ENCODE peak calls at places on chromosome 1, in eight cellular contexts. One of them, this sample, is unnamed.

GRCh38 chr1:165911609-165912281 is 84.3 kb downstream of the UCK2 start:
- DNase-seq in H1: no peak
- DNase-seq in heart left ventricle: no peak
- DNase-seq in body of pancreas: no peak
- DNase-seq in vagina: no peak
- DNase-seq in stomach: no peak
- DNase-seq in A549: no peak
- DNase-seq in ovary: no peak
- DNase-seq in this sample: peak; percentile 45

GRCh38 chr1:53025034-53025777 is 36.8 kb upstream of the PODN start:
- DNase-seq in H1: no peak
- DNase-seq in heart left ventricle: peak; percentile 20
- DNase-seq in body of pancreas: peak; percentile 31
- DNase-seq in vagina: no peak
- DNase-seq in stomach: no peak
- DNase-seq in A549: no peak
- DNase-seq in ovary: peak; percentile 78
- DNase-seq in this sample: no peak

GRCh38 chr1:241444836-241445235 is 74.7 kb downstream of the FH start:
- DNase-seq in H1: no peak
- DNase-seq in heart left ventricle: no peak
- DNase-seq in body of pancreas: no peak
- DNase-seq in vagina: no peak
- DNase-seq in stomach: no peak
- DNase-seq in A549: no peak
- DNase-seq in ovary: no peak
- DNase-seq in this sample: no peak

GRCh38 chr1:215473943-215474342 is 93.2 kb upstream of the KCTD3 start:
- DNase-seq in H1: no peak
- DNase-seq in heart left ventricle: no peak
- DNase-seq in body of pancreas: no peak
- DNase-seq in vagina: no peak
- DNase-seq in stomach: no peak
- DNase-seq in A549: no peak
- DNase-seq in ovary: no peak
- DNase-seq in this sample: no peak

GRCh38 chr1:54581621-54582035 is 33.6 kb downstream of the ACOT11 start:
- DNase-seq in H1: no peak
- DNase-seq in heart left ventricle: peak; percentile 90
- DNase-seq in body of pancreas: peak; percentile 100
- DNase-seq in vagina: no peak
- DNase-seq in stomach: peak; percentile 97
- DNase-seq in A549: peak; percentile 11
- DNase-seq in ovary: peak; percentile 95
- DNase-seq in this sample: peak; percentile 96

GRCh38 chr1:8334106-8334851 is 16.4 kb downstream of the SLC45A1 start:
- DNase-seq in H1: no peak
- DNase-seq in heart left ventricle: no peak
- DNase-seq in body of pancreas: no peak
- DNase-seq in vagina: no peak
- DNase-seq in stomach: no peak
- DNase-seq in A549: no peak
- DNase-seq in ovary: no peak
- DNase-seq in this sample: no peak

GRCh38 chr1:39933956-39934941 is 20.7 kb upstream of the MFSD2A start:
- DNase-seq in H1: no peak
- DNase-seq in heart left ventricle: peak; percentile 43
- DNase-seq in body of pancreas: peak; percentile 84
- DNase-seq in vagina: no peak
- DNase-seq in stomach: peak; percentile 73
- DNase-seq in A549: peak; percentile 48
- DNase-seq in ovary: peak; percentile 64
- DNase-seq in this sample: peak; percentile 95

GRCh38 chr1:54854376-54855020 is 32.5 kb downstream of the DHCR24 start:
- DNase-seq in H1: no peak
- DNase-seq in heart left ventricle: no peak
- DNase-seq in body of pancreas: no peak
- DNase-seq in vagina: no peak
- DNase-seq in stomach: no peak
- DNase-seq in A549: no peak
- DNase-seq in ovary: no peak
- DNase-seq in this sample: no peak

GRCh38 chr1:247089616-247090375 is 11.2 kb upstream of the ZNF670 start:
- DNase-seq in H1: no peak
- DNase-seq in heart left ventricle: no peak
- DNase-seq in body of pancreas: no peak
- DNase-seq in vagina: no peak
- DNase-seq in stomach: no peak
- DNase-seq in A549: no peak
- DNase-seq in ovary: no peak
- DNase-seq in this sample: no peak

GRCh38 chr1:143667730-143668129 is 304.1 kb downstream of the FAM72C start:
- DNase-seq in H1: no peak
- DNase-seq in heart left ventricle: no peak
- DNase-seq in body of pancreas: no peak
- DNase-seq in vagina: no peak
- DNase-seq in stomach: no peak
- DNase-seq in A549: no peak
- DNase-seq in ovary: no peak
- DNase-seq in this sample: no peak

GRCh38 chr1:202624088-202624780 is 86.0 kb downstream of the SYT2 start:
- DNase-seq in H1: no peak
- DNase-seq in heart left ventricle: no peak
- DNase-seq in body of pancreas: no peak
- DNase-seq in vagina: no peak
- DNase-seq in stomach: no peak
- DNase-seq in A549: no peak
- DNase-seq in ovary: no peak
- DNase-seq in this sample: no peak

DNA sequence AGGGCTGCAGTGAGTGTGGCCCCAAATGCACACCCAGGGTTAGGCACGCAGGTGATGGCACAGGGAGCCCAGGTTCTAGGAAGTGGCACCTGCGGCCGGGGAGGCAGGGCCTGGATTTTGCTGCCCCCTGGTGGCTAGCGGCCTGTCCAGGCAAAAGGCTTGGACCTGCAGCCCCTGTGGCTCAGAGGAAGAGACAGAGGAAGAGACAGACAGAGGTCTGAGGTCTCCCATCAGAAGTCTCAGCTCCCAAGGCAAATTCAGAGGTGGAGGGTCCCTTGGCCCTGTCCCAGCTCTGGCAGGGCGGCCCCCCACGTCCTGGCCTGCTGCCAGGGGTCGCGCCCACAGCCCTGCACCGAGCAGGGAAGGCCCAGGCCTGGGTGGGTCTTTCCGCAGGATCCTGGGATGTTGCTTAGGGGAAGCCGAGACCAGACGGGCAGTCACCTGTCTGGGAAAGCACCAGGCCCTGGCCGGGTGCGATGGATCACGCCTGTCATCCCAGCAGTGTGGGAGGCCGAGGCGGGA is 8.0 kb upstream of the TNFRSF14 start:
- DNase-seq in H1: no peak
- DNase-seq in heart left ventricle: peak; percentile 85
- DNase-seq in body of pancreas: peak; percentile 87
- DNase-seq in vagina: no peak
- DNase-seq in stomach: peak; percentile 90
- DNase-seq in A549: peak; percentile 78
- DNase-seq in ovary: peak; percentile 83
- DNase-seq in this sample: peak; percentile 90
- TF ChIP-seq POLR2A in H1: no peak
- TF ChIP-seq POLR2A in heart left ventricle: no peak
- TF ChIP-seq POLR2A in body of pancreas: no peak
- TF ChIP-seq POLR2A in vagina: no peak
- TF ChIP-seq POLR2A in stomach: no peak
- TF ChIP-seq POLR2A in A549: no peak
- TF ChIP-seq POLR2A in ovary: peak; percentile 14
- TF ChIP-seq POLR2A in this sample: no peak

GRCh38 chr1:19333587-19334354 is 21.6 kb downstream of the SLC66A1 start:
- DNase-seq in H1: no peak
- DNase-seq in heart left ventricle: no peak
- DNase-seq in body of pancreas: no peak
- DNase-seq in vagina: no peak
- DNase-seq in stomach: no peak
- DNase-seq in A549: no peak
- DNase-seq in ovary: no peak
- DNase-seq in this sample: no peak

GRCh38 chr1:19329611-19330010 is 17.5 kb downstream of the SLC66A1 start:
- DNase-seq in H1: no peak
- DNase-seq in heart left ventricle: no peak
- DNase-seq in body of pancreas: no peak
- DNase-seq in vagina: no peak
- DNase-seq in stomach: no peak
- DNase-seq in A549: no peak
- DNase-seq in ovary: no peak
- DNase-seq in this sample: no peak

GRCh38 chr1:19330449-19331135 is 18.5 kb downstream of the SLC66A1 start:
- DNase-seq in H1: no peak
- DNase-seq in heart left ventricle: no peak
- DNase-seq in body of pancreas: no peak
- DNase-seq in vagina: no peak
- DNase-seq in stomach: no peak
- DNase-seq in A549: no peak
- DNase-seq in ovary: no peak
- DNase-seq in this sample: no peak

GRCh38 chr1:19331262-19331878 is 19.2 kb downstream of the SLC66A1 start:
- DNase-seq in H1: no peak
- DNase-seq in heart left ventricle: no peak
- DNase-seq in body of pancreas: no peak
- DNase-seq in vagina: no peak
- DNase-seq in stomach: no peak
- DNase-seq in A549: no peak
- DNase-seq in ovary: no peak
- DNase-seq in this sample: no peak

GRCh38 chr1:19332832-19333231 is 20.7 kb downstream of the SLC66A1 start:
- DNase-seq in H1: no peak
- DNase-seq in heart left ventricle: no peak
- DNase-seq in body of pancreas: no peak
- DNase-seq in vagina: no peak
- DNase-seq in stomach: no peak
- DNase-seq in A549: no peak
- DNase-seq in ovary: no peak
- DNase-seq in this sample: no peak
- H3K4me1 ChIP-seq in H1: peaks cover 2% of the 10 kb centered on the region
- H3K4me1 ChIP-seq in heart left ventricle: no peaks in the 10 kb centered on the region
- H3K4me1 ChIP-seq in body of pancreas: no peaks in the 10 kb centered on the region
- H3K4me1 ChIP-seq in vagina: no peaks in the 10 kb centered on the region
- H3K4me1 ChIP-seq in stomach: no peaks in the 10 kb centered on the region
- H3K4me1 ChIP-seq in A549: no peaks in the 10 kb centered on the region
- H3K4me1 ChIP-seq in ovary: no peaks in the 10 kb centered on the region
- H3K4me1 ChIP-seq in this sample: no peaks in the 10 kb centered on the region

GRCh38 chr1:222798111-222798510 is 16.7 kb upstream of the DISP1 start:
- DNase-seq in H1: no peak
- DNase-seq in heart left ventricle: no peak
- DNase-seq in body of pancreas: peak; percentile 43
- DNase-seq in vagina: no peak
- DNase-seq in stomach: no peak
- DNase-seq in A549: no peak
- DNase-seq in ovary: no peak
- DNase-seq in this sample: no peak
- TF ChIP-seq POLR2A in H1: no peak
- TF ChIP-seq POLR2A in heart left ventricle: no peak
- TF ChIP-seq POLR2A in body of pancreas: no peak
- TF ChIP-seq POLR2A in vagina: no peak
- TF ChIP-seq POLR2A in stomach: no peak
- TF ChIP-seq POLR2A in A549: no peak
- TF ChIP-seq POLR2A in ovary: no peak
- TF ChIP-seq POLR2A in this sample: no peak

GRCh38 chr1:156502396-156502748 is 1.8 kb upstream of the MEF2D start:
- DNase-seq in H1: no peak
- DNase-seq in heart left ventricle: no peak
- DNase-seq in body of pancreas: no peak
- DNase-seq in vagina: no peak
- DNase-seq in stomach: no peak
- DNase-seq in A549: no peak
- DNase-seq in ovary: no peak
- DNase-seq in this sample: no peak

GRCh38 chr1:156499194-156499702 is 1.3 kb downstream of the MEF2D start:
- DNase-seq in H1: no peak
- DNase-seq in heart left ventricle: no peak
- DNase-seq in body of pancreas: no peak
- DNase-seq in vagina: no peak
- DNase-seq in stomach: peak; percentile 25
- DNase-seq in A549: no peak
- DNase-seq in ovary: no peak
- DNase-seq in this sample: no peak

GRCh38 chr1:156499703-156500577 is 635 bp downstream of the MEF2D start:
- DNase-seq in H1: no peak
- DNase-seq in heart left ventricle: peak; percentile 88
- DNase-seq in body of pancreas: peak; percentile 57
- DNase-seq in vagina: no peak
- DNase-seq in stomach: no peak
- DNase-seq in A549: no peak
- DNase-seq in ovary: peak; percentile 85
- DNase-seq in this sample: no peak

GRCh38 chr1:156500847-156501686 is 492 bp upstream of the MEF2D start:
- DNase-seq in H1: peak; percentile 75
- DNase-seq in heart left ventricle: peak; percentile 96
- DNase-seq in body of pancreas: peak; percentile 95
- DNase-seq in vagina: no peak
- DNase-seq in stomach: peak; percentile 95
- DNase-seq in A549: peak; percentile 91
- DNase-seq in ovary: peak; percentile 97
- DNase-seq in this sample: peak; percentile 93

DNA sequence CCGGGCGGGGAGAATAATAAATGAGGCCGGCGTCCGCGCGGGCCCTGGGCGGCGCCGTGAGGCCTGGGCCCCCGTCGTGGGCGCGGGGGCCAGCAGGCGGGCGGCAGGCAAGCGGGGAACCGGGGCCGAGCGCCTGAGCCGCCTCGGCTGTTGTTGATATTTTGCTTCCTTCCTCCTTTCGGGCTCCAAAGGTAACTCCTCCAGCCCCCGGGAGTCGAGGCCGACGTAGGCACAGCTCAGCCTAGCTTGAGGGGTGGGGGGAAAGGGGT is at the start of gene MEF2D:
- DNase-seq in H1: no peak
- DNase-seq in heart left ventricle: no peak
- DNase-seq in body of pancreas: no peak
- DNase-seq in vagina: no peak
- DNase-seq in stomach: no peak
- DNase-seq in A549: no peak
- DNase-seq in ovary: no peak
- DNase-seq in this sample: no peak
- H3K4me1 ChIP-seq in H1: peaks cover 46% of the 10 kb centered on the region
- H3K4me1 ChIP-seq in heart left ventricle: peaks cover 66% of the 10 kb centered on the region
- H3K4me1 ChIP-seq in body of pancreas: peaks cover 76% of the 10 kb centered on the region
- H3K4me1 ChIP-seq in vagina: peaks cover 74% of the 10 kb centered on the region
- H3K4me1 ChIP-seq in stomach: peaks cover 67% of the 10 kb centered on the region
- H3K4me1 ChIP-seq in A549: peaks cover 70% of the 10 kb centered on the region
- H3K4me1 ChIP-seq in ovary: peaks cover 45% of the 10 kb centered on the region
- H3K4me1 ChIP-seq in this sample: peaks cover 49% of the 10 kb centered on the region

DNA sequence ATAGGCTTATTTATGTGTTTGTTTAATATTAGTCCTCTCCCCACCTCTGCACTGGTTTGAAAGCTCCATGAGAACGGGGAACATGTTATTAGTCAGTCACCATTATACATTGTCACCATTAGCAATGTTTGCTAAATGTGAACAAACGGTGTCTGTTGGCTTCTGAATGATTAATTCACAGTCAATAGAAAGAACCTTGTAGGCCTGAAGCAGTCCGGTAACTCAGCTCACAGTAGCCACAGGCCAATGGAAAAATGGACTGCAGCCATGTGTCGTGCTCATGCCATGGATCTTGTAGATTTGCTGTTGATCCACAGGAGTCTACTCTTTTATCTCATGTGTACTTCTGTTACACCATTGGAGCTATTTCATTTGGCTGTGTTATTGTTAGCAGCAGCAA is 49.7 kb upstream of the NHLH2 start:
- DNase-seq in H1: no peak
- DNase-seq in heart left ventricle: no peak
- DNase-seq in body of pancreas: peak; percentile 15
- DNase-seq in vagina: no peak
- DNase-seq in stomach: no peak
- DNase-seq in A549: no peak
- DNase-seq in ovary: no peak
- DNase-seq in this sample: no peak
- TF ChIP-seq POLR2A in H1: no peak
- TF ChIP-seq POLR2A in heart left ventricle: no peak
- TF ChIP-seq POLR2A in body of pancreas: no peak
- TF ChIP-seq POLR2A in vagina: no peak
- TF ChIP-seq POLR2A in stomach: no peak
- TF ChIP-seq POLR2A in A549: no peak
- TF ChIP-seq POLR2A in ovary: no peak
- TF ChIP-seq POLR2A in this sample: no peak

This sample was measured in breast epithelium.